ENCODE peak calls at places on chromosomes 1 and 21, in four cellular contexts. C is GM23248, S is HCT116, L is OCI-LY7. G is an unnamed sample.

GRCh38 chr1:238177960-238178359 is 287.2 kb upstream of the ZP4 start:
- DNase-seq in C (no peak), S (no peak), L (no peak), G (no peak)

GRCh38 chr1:229059671-229060079 is 211.2 kb upstream of the RAB4A start:
- DNase-seq in C (peak; percentile 23), S (no peak), L (no peak), G (no peak)

GRCh38 chr1:64654519-64655341 is 90.1 kb upstream of the RAVER2 start:
- DNase-seq in C (peak; percentile 71), L (no peak), S (no peak), G (no peak)

GRCh38 chr1:243234978-243235657 is 20.0 kb downstream of the CEP170 start:
- DNase-seq in S (no peak), L (no peak), C (peak; percentile 53), G (no peak)

GRCh38 chr1:6871300-6871972 is 86.2 kb downstream of the CAMTA1 start:
- DNase-seq in C (no peak), S (no peak), L (no peak), G (no peak)

GRCh38 chr1:10897321-10897980 is 101.0 kb upstream of the CASZ1 start:
- DNase-seq in L (no peak), C (peak; percentile 25), S (no peak), G (no peak)

GRCh38 chr1:1779691-1780597 is 1.7 kb upstream of the NADK start:
- DNase-seq in L (peak; percentile 90), C (peak; percentile 69), S (no peak), G (peak; percentile 92)

GRCh38 chr1:47225430-47226100 is 6.5 kb downstream of the TAL1 start:
- DNase-seq in S (no peak), C (peak; percentile 34), L (no peak), G (no peak)

GRCh38 chr1:18358600-18358999 is 122.1 kb upstream of the KLHDC7A start:
- DNase-seq in S (no peak), C (no peak), L (no peak), G (no peak)

GRCh38 chr1:156852414-156852874 is 6.5 kb downstream of the INSRR start:
- DNase-seq in L (no peak), C (peak; percentile 25), S (no peak), G (no peak)
- TF ChIP-seq EZH2phosphoT487 in L (no peak), C (no peak), S (no peak), G (no peak)

DNA sequence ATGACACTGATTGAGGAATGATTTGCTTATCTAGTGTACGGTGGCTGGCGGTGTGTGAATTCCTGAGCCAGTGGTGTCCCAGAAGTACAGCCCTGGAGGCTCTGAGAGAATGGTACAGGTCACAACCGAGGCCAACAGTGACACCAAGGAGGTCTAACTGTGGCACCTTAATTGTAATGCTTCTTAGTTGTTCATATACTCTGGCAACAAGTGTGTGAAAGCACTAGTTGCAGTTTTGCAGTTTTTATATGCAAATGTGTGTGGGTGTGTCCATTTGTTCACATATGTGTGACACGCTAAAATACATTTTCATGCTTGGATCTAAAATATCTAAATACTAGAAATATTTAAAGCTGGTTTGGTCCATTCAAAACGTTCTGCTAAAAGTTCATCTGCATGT is 185.3 kb upstream of the FMN2 start:
- DNase-seq in C (no peak), L (no peak), S (no peak), G (no peak)
- TF ChIP-seq EZH2phosphoT487 in C (no peak), L (no peak), S (no peak), G (no peak)

DNA sequence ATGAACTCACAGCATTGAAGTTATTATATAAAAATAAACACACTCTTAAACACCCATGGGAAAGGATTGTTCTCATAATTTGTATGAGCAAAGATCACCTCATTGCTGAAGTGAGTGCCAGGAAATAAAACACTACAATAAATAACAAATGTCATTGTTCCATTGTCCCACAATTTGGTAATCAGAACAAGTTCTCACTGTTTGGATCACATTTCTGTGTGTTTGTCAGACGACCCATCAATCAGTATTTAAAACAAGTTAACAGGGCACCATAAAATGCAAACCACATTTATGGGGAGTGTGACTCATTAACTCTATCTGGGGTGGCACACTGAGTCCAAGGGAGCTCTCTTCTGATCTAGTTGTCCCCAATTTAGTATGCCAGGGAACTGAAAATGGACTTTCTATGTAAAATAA is 124.5 kb downstream of the PTPRC start:
- DNase-seq in C (peak; percentile 32), S (peak; percentile 2), L (no peak), G (no peak)
- TF ChIP-seq EZH2phosphoT487 in C (no peak), S (no peak), L (no peak), G (no peak)

GRCh38 chr1:221289103-221289502 is 409.9 kb downstream of the HLX start:
- DNase-seq in S (no peak), L (no peak), C (no peak), G (no peak)
- TF ChIP-seq EZH2phosphoT487 in S (no peak), L (no peak), C (no peak), G (no peak)

GRCh38 chr1:24202556-24202955 is 15.5 kb upstream of the IFNLR1 start:
- DNase-seq in L (no peak), C (no peak), S (no peak), G (no peak)

GRCh38 chr1:24195874-24196273 is 8.8 kb upstream of the IFNLR1 start:
- DNase-seq in L (no peak), C (no peak), S (no peak), G (no peak)

GRCh38 chr1:24201941-24202440 is 14.9 kb upstream of the IFNLR1 start:
- DNase-seq in L (peak; percentile 63), C (peak; percentile 92), S (peak; percentile 86), G (peak; percentile 57)

GRCh38 chr1:24198766-24199165 is 11.7 kb upstream of the IFNLR1 start:
- DNase-seq in S (no peak), C (no peak), L (no peak), G (peak; percentile 66)

DNA sequence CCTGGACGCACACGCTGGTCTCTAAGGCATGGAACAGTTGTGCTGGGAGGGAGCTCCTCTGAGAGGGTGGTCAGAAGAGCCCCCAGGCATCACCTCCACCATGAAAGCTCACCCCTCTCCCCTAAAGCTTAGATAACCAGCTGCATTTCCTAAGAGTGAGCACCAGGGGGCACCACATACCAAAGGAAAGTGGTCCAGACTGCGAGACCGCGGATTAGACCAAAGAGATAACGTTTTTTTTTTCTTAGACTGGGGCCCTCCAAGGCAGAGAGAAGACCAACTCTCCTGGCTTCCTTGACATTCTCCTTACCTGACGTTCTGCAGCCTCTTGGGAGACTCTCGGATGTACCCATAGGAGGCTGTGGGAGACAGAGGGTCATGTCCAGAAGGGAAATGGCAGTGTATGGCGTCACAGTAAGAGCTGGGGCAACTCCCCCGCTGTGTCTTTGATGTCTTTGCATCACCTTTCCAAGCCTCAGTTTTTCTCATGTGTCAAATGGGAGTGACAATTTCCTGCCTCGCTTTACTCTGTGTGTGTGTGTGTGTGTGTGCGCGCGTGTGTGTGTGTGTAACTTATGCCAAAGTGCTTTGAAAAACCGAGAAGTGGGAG is 12.3 kb upstream of the IFNLR1 start:
- DNase-seq in C (peak; percentile 72), L (peak; percentile 85), S (peak; percentile 54), G (peak; percentile 73)
- TF ChIP-seq EZH2phosphoT487 in C (no peak), L (no peak), S (no peak), G (no peak)

GRCh38 chr1:19764848-19765247 is 34.9 kb downstream of the TMCO4 start:
- DNase-seq in L (peak; percentile 27), S (no peak), C (peak; percentile 40), G (peak; percentile 45)

GRCh38 chr1:19758227-19758830 is 41.4 kb downstream of the TMCO4 start:
- DNase-seq in S (peak; percentile 28), C (peak; percentile 95), L (no peak), G (peak; percentile 9)

GRCh38 chr1:19765623-19766022 is 34.1 kb downstream of the TMCO4 start:
- DNase-seq in S (peak; percentile 54), C (peak; percentile 97), L (no peak), G (no peak)

GRCh38 chr1:19759740-19760089 is 40.0 kb downstream of the TMCO4 start:
- DNase-seq in L (no peak), C (peak; percentile 66), S (peak; percentile 35), G (no peak)

GRCh38 chr1:19762175-19762779 is 37.4 kb downstream of the TMCO4 start:
- DNase-seq in L (peak; percentile 44), S (no peak), C (peak; percentile 49), G (no peak)
- TF ChIP-seq EZH2phosphoT487 in L (no peak), S (no peak), C (no peak), G (no peak)

DNA sequence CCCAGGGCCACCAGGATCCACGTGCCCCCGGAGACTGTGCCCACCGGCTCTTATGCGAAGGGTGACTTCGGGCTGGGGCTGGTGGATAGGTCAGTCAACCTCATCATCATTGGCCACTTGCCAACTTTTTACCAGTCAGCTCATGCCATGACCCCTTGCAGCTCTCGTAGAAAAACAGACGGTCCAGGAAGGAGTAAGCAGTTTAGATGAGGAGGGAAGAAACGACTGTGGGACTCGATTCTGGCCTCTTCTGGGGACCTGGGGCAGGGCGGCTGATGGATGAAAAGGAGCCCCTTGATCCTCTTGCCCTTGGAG is 41.0 kb downstream of the UBASH3A start:
- DNase-seq in S (no peak), L (no peak), C (no peak), G (no peak)
- TF ChIP-seq EZH2phosphoT487 in S (no peak), L (no peak), C (no peak), G (no peak)

GRCh38 chr1:184359909-184360308 is 26.9 kb upstream of the C1orf21 start:
- DNase-seq in S (no peak), L (no peak), C (no peak), G (peak; percentile 37)

GRCh38 chr1:184367427-184368038 is 19.3 kb upstream of the C1orf21 start:
- DNase-seq in S (no peak), L (no peak), C (no peak), G (no peak)

GRCh38 chr1:184365699-184366098 is 21.1 kb upstream of the C1orf21 start:
- DNase-seq in L (no peak), C (no peak), S (no peak), G (no peak)

GRCh38 chr1:184366992-184367391 is 19.8 kb upstream of the C1orf21 start:
- DNase-seq in S (no peak), L (no peak), C (peak; percentile 15), G (no peak)

GRCh38 chr1:184362876-184363275 is 24.0 kb upstream of the C1orf21 start:
- DNase-seq in C (peak; percentile 59), L (no peak), S (no peak), G (no peak)
- TF ChIP-seq EZH2phosphoT487 in C (no peak), L (no peak), S (no peak), G (no peak)

DNA sequence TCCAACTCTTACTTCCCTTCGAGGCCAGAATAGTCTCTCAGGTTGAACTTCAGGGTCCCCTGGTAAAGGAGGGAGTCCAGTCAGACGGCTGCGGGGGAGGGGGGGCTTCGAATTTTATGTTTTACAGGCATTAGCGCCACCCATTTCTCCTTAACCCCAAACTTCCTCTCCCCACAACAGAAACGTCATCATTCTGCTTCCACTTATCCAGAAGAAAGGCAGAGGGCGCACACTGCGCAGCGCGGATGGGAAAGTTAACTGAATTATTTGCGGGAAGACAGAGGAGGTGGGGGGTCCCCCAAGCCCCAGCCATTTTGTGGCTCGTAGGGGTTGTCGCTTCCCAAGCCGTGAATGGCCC is 529 bp upstream of the PRMT2 start:
- DNase-seq in S (peak; percentile 40), L (peak; percentile 69), C (peak; percentile 92), G (peak; percentile 67)
- TF ChIP-seq EZH2phosphoT487 in S (no peak), L (no peak), C (no peak), G (no peak)

G was measured in MM.1S.